ENCODE peak calls at places on chromosome 17, in four cellular contexts. J is NCI-H1105 treated with DMSO at 0.1 percent for 48 hours, K is mesothelial cell of epicardium, I is naive B cell. O is an unnamed sample.

GRCh38 chr17:72989074-72989610 is 103.3 kb downstream of the SLC39A11 start:
- DNase-seq in J (no peak), K (no peak), I (no peak), O (no peak)

GRCh38 chr17:7413346-7413985 is 5.8 kb downstream of the NLGN2 start:
- DNase-seq in J (no peak), K (no peak), I (no peak), O (no peak)

GRCh38 chr17:31907342-31907975 is 6.0 kb upstream of the UTP6 start:
- DNase-seq in J (peak), K (peak), I (no peak), O (no peak)

GRCh38 chr17:40559954-40560591 is 5.2 kb downstream of the CCR7 start:
- DNase-seq in J (peak), K (peak), I (peak), O (peak)

GRCh38 chr17:10021239-10021638 is 116.2 kb upstream of the RCVRN start:
- DNase-seq in J (no peak), K (no peak), I (no peak), O (no peak)

GRCh38 chr17:40303706-40304450 is 5.1 kb upstream of the RARA start:
- DNase-seq in J (peak), K (no peak), I (no peak), O (no peak)

GRCh38 chr17:218711-219110 is 37.3 kb upstream of the DOC2B start:
- DNase-seq in J (no peak), K (no peak), I (no peak), O (no peak)

GRCh38 chr17:60161598-60162330 is 12.0 kb downstream of the CA4 start:
- DNase-seq in J (no peak), K (no peak), I (no peak), O (no peak)

GRCh38 chr17:40479754-40480480 is 21.5 kb downstream of the TNS4 start:
- DNase-seq in J (no peak), K (no peak), I (peak), O (no peak)

GRCh38 chr17:1750628-1751027 is 8.0 kb downstream of the SERPINF2 start:
- DNase-seq in J (no peak), K (no peak), I (no peak), O (no peak)

GRCh38 chr17:14301279-14301760 is 439 bp downstream of the HS3ST3B1 start:
- DNase-seq in J (peak), K (no peak), I (peak), O (no peak)

GRCh38 chr17:64941045-64941444 is 21.8 kb upstream of the LRRC37A3 start:
- DNase-seq in J (no peak), K (no peak), I (no peak), O (no peak)

GRCh38 chr17:66248285-66248684 is 19.1 kb upstream of the APOH start:
- DNase-seq in J (no peak), K (no peak), I (no peak), O (no peak)

GRCh38 chr17:21397341-21398050 is 21.3 kb downstream of the KCNJ12 start:
- DNase-seq in J (no peak), K (no peak), I (no peak), O (peak)

GRCh38 chr17:80034977-80035686 is 540 bp downstream of the TBC1D16 start:
- DNase-seq in J (no peak), K (no peak), I (peak), O (no peak)

GRCh38 chr17:5644065-5644464 is 59.8 kb upstream of the NLRP1 start:
- DNase-seq in J (no peak), K (no peak), I (no peak), O (no peak)

GRCh38 chr17:37849617-37849972 is 74.6 kb upstream of the TBC1D3K start:
- DNase-seq in J (no peak), K (no peak), I (no peak), O (no peak)

GRCh38 chr17:78865682-78866390 is 25.2 kb upstream of the USP36 start:
- DNase-seq in J (peak), K (no peak), I (peak), O (peak)

GRCh38 chr17:73776978-73777567 is 132.8 kb upstream of the SDK2 start:
- DNase-seq in J (no peak), K (no peak), I (no peak), O (no peak)

GRCh38 chr17:14201087-14201486 is 35.6 kb downstream of the CDRT15 start:
- DNase-seq in J (no peak), K (no peak), I (no peak), O (no peak)

GRCh38 chr17:27473190-27473747 is 17.0 kb downstream of the KSR1 start:
- DNase-seq in J (no peak), K (no peak), I (no peak), O (no peak)

GRCh38 chr17:38424297-38424972 is 3.8 kb upstream of the ARHGAP23 start:
- DNase-seq in J (no peak), K (no peak), I (no peak), O (no peak)

GRCh38 chr17:57357830-57358426 is 101.6 kb downstream of the MSI2 start:
- DNase-seq in J (no peak), K (no peak), I (no peak), O (no peak)

GRCh38 chr17:28907709-28908475 is 5.0 kb upstream of the DHRS13 start:
- DNase-seq in J (no peak), K (no peak), I (no peak), O (no peak)

GRCh38 chr17:43768382-43768781 is 9.8 kb upstream of the SOST start:
- DNase-seq in J (no peak), K (no peak), I (peak), O (no peak)

GRCh38 chr17:48617515-48618365 is 2.6 kb upstream of the HOXB8 start:
- DNase-seq in J (no peak), K (no peak), I (no peak), O (no peak)

GRCh38 chr17:39996789-39997188 is 16.2 kb downstream of the PSMD3 start:
- DNase-seq in J (no peak), K (no peak), I (no peak), O (no peak)

GRCh38 chr17:77212081-77212832 is 71.5 kb downstream of the SEC14L1 start:
- DNase-seq in J (no peak), K (no peak), I (peak), O (no peak)

GRCh38 chr17:65078441-65079160 is 22.1 kb upstream of the GNA13 start:
- DNase-seq in J (no peak), K (no peak), I (no peak), O (no peak)

GRCh38 chr17:82003411-82004381 is 19.0 kb downstream of the CENPX start:
- DNase-seq in J (no peak), K (peak), I (no peak), O (peak)

GRCh38 chr17:69269174-69269998 is 40.8 kb upstream of the ABCA10 start:
- DNase-seq in J (no peak), K (no peak), I (no peak), O (no peak)

GRCh38 chr17:50358177-50358576 is 12.3 kb downstream of the XYLT2 start:
- DNase-seq in J (no peak), K (no peak), I (no peak), O (no peak)